ENCODE peak calls at places on chromosome 15, in six cellular contexts. Z is memory B cell, I is stomach, L is NCI-H345, K is NCI-H1092 treated with DMSO at 0.1 percent for 48 hours, C is progenitor cell of endocrine pancreas. S is an unnamed sample.
A peak's percentile ranks its signal among the peaks of the same experiment; 100 is the strongest.

GRCh38 chr15:98069256-98069655 is 108.8 kb downstream of the ARRDC4 start:
- DNase-seq in Z (no peak), I (no peak), L (no peak), K (no peak), C (no peak), S (no peak)

GRCh38 chr15:39918688-39919385 is 1.2 kb downstream of the GPR176 start:
- DNase-seq in Z (no peak), I (no peak), L (no peak), K (no peak), C (no peak), S (no peak)

GRCh38 chr15:62618432-62618831 is 424.1 kb upstream of the TPM1 start:
- DNase-seq in Z (no peak), I (no peak), L (no peak), K (no peak), C (no peak), S (no peak)

GRCh38 chr15:58469432-58470353 is 37.9 kb downstream of the LIPC start:
- DNase-seq in Z (no peak), I (peak; percentile 54), L (no peak), K (no peak), C (no peak), S (peak; percentile 52)

GRCh38 chr15:72341361-72341760 is 21.4 kb upstream of the CELF6 start:
- DNase-seq in Z (no peak), I (no peak), L (no peak), K (no peak), C (no peak), S (no peak)

GRCh38 chr15:101162701-101163483 is 89.0 kb downstream of the CHSY1 start:
- DNase-seq in Z (no peak), I (no peak), L (no peak), K (peak; percentile 63), C (no peak), S (no peak)

GRCh38 chr15:89912145-89912673 is 543 bp downstream of the ARPIN start:
- DNase-seq in Z (no peak), I (peak; percentile 49), L (no peak), K (peak; percentile 14), C (peak; percentile 24), S (peak; percentile 45)

GRCh38 chr15:22945071-22945470 is 35.1 kb downstream of the CYFIP1 start:
- DNase-seq in Z (no peak), I (no peak), L (peak; percentile 61), K (no peak), C (no peak), S (no peak)

S was measured in thyroid gland.